ENCODE peak calls at places on chromosomes 1 and 21, in six cellular contexts. V is mesendoderm, M is thyroid gland, T is GM06990, G is H7, S is endodermal cell. U is an unnamed sample.

GRCh38 chr1:1146026-1146425 is 27.7 kb upstream of the TTLL10 start:
- DNase-seq in M (no peak), T (no peak), G (no peak), V (no peak), S (no peak), U (no peak)

GRCh38 chr1:91876040-91876470 is 9.9 kb downstream of the TGFBR3 start:
- DNase-seq in M (no peak), V (peak; percentile 54), S (peak; percentile 74), G (no peak), T (peak; percentile 73), U (peak; percentile 88)

GRCh38 chr1:112394743-112395062 is 1.3 kb upstream of the CTTNBP2NL start:
- DNase-seq in M (no peak), S (no peak), G (no peak), V (no peak), T (peak; percentile 26), U (no peak)

GRCh38 chr21:30518876-30519275 is 16.9 kb upstream of the KRTAP19-5 start:
- DNase-seq in G (no peak), T (no peak), S (no peak), V (no peak), M (peak; percentile 86), U (no peak)

GRCh38 chr1:119779869-119780356 is 11.2 kb upstream of the HMGCS2 start:
- DNase-seq in T (no peak), S (no peak), G (peak; percentile 30), M (peak; percentile 84), V (peak; percentile 19), U (no peak)

GRCh38 chr1:193019442-193020026 is 39.6 kb downstream of the UCHL5 start:
- DNase-seq in V (peak; percentile 49), M (no peak), G (no peak), S (no peak), T (no peak), U (peak; percentile 49)

GRCh38 chr1:1793481-1794244 is 15.4 kb upstream of the NADK start:
- DNase-seq in S (no peak), M (no peak), G (no peak), T (no peak), V (no peak), U (no peak)

GRCh38 chr1:172720325-172720724 is 61.4 kb downstream of the FASLG start:
- DNase-seq in T (no peak), M (no peak), V (peak; percentile 81), S (no peak), G (no peak), U (no peak)

GRCh38 chr1:153578490-153578889 is 12.8 kb upstream of the S100A2 start:
- DNase-seq in M (no peak), G (no peak), V (peak; percentile 96), T (no peak), S (no peak), U (no peak)

GRCh38 chr1:212305342-212305741 is 20.1 kb downstream of the PPP2R5A start:
- DNase-seq in T (no peak), V (no peak), G (no peak), M (no peak), S (no peak), U (no peak)

GRCh38 chr1:212295579-212295978 is 10.4 kb downstream of the PPP2R5A start:
- DNase-seq in V (no peak), S (no peak), G (no peak), T (no peak), M (no peak), U (peak; percentile 18)

GRCh38 chr1:212297338-212297737 is 12.1 kb downstream of the PPP2R5A start:
- DNase-seq in G (no peak), T (no peak), V (no peak), M (no peak), S (no peak), U (no peak)

GRCh38 chr1:212302745-212303383 is 17.7 kb downstream of the PPP2R5A start:
- DNase-seq in V (no peak), G (no peak), S (no peak), T (no peak), M (no peak), U (no peak)

DNA sequence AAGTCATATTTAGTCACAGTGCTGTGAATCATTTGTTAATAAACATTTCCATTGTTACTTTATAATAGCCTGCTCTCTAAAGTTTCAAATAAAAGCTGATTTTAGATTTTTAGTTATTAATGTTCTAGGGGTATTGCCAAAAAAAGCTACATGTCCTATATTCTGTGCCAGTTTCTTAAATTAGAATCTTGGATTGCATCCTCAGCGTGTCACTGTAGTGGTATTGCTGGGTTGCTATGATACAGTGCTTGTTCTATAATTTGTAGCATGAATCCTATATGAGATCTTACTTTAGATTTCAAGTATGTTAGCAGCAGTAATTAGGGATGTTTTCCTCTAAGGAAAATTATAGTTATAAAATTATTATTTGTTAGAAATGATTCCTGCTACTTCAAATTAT is 16.4 kb downstream of the PPP2R5A start:
- DNase-seq in V (no peak), M (no peak), T (no peak), S (no peak), G (no peak), U (no peak)
- H3K4me3 ChIP-seq in V (no peak overlapping the region), M (no peak overlapping the region), T (no peak overlapping the region), S (no peak overlapping the region), G (no peak overlapping the region), U (no peak overlapping the region)

GRCh38 chr1:226372885-226373284 is 35.0 kb downstream of the PARP1 start:
- DNase-seq in T (no peak), S (no peak), V (no peak), G (no peak), M (no peak), U (no peak)
- H3K4me3 ChIP-seq in T (no peak overlapping the region), S (no peak overlapping the region), V (no peak overlapping the region), G (no peak overlapping the region), M (no peak overlapping the region), U (no peak overlapping the region)

DNA sequence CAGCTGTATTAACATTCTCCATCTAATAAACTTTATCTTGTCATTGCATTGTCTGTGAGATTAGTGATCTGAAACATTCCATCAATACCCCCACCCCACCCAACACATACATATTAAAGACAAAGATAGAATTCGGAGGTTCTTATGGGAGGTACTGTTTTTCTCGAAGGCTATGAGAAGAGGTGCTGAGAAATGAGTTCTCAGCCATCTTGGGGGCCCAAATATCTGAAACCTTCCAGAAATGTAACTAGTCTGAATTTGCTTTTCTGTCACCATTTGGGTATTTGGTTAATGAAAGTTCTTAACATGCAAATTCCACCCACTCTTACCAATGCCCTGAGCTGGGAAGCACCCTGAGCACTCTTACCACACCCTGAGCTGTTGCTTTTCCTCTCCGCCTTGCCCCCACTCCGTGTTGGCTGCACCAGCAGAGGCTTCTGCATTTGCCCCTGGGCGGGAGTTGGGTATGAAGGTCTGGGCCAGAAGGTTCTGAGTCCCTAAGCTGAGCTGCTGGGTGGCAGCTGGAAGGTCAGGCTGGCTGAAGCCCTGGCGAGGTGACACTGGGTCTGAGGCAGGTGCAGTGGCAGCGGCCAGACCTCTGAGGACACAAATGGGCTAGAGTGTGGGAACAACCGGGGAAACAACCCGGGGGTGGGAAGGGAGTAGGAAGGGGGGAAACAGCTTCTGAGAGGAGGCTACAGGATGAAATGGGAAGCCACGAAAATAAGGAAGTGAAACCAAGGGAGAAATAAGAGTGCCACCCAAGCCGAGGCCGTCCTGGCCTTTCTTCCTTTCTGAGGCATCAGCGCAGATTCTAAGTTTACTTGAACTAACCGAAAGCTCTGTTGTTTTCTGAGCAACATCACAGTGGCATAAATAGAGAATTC is 26.4 kb upstream of the IER5 start:
- DNase-seq in M (no peak), S (no peak), V (no peak), T (peak; percentile 79), G (no peak), U (peak; percentile 89)
- H3K4me3 ChIP-seq in M (no peak overlapping the region), S (no peak overlapping the region), V (no peak overlapping the region), T (peak overlapping the region; percentile 41), G (no peak overlapping the region), U (peak overlapping the region; percentile 44)

DNA sequence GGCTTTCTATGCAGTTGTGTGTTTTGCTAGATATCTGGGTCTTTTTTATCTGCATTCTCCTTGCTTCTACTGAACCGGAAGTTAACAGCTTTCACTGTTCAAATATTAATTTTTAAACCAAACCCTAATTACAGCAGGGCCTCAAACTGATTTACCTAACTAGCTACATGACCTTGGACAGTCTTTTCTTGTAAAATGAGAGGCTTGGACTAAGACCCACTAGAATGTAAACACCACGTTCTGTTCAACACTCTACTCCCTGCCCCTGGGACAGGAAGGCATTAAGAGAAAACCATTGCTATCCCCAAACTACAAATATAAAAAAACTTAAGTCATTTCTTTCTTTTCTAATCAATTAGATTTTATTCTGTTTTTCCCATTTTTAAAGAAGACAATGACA is 3.7 kb downstream of the USP24 start:
- DNase-seq in M (no peak), T (no peak), S (no peak), V (no peak), G (no peak), U (peak; percentile 27)
- H3K4me3 ChIP-seq in M (no peak overlapping the region), T (peak overlapping the region; percentile 19), S (peak overlapping the region; percentile 95), V (no peak overlapping the region), G (no peak overlapping the region), U (peak overlapping the region; percentile 99)